ENCODE peak calls at places on chromosomes 12 and 14, in five cellular contexts. O is IMR-90, H is trophoblast cell, G is mesendoderm, N is neuronal stem cell. S is an unnamed sample. For H3K27me3, the result is how much of the 10 kb centered on the place peaks cover.

GRCh38 chr12:120290541-120291312 is 976 bp downstream of the RNU4-2 start:
- DNase-seq in O (no peak), G (peak), H (peak), N (no peak), S (no peak)

GRCh38 chr14:36827861-36828260 is 166.2 kb downstream of the PAX9 start:
- DNase-seq in O (no peak), G (no peak), H (no peak), N (no peak), S (no peak)

GRCh38 chr12:93526786-93527428 is 45.6 kb upstream of the SOCS2 start:
- DNase-seq in G (peak), N (peak), O (peak), H (peak), S (peak)

GRCh38 chr12:93348568-93349435 is 28.9 kb upstream of the NUDT4 start:
- DNase-seq in H (peak), N (no peak), G (no peak), O (no peak), S (no peak)

GRCh38 chr14:91204657-91205056 is 39.8 kb downstream of the GPR68 start:
- DNase-seq in H (no peak), O (no peak), N (no peak), G (no peak), S (no peak)

GRCh38 chr12:123024819-123025391 is 44.4 kb downstream of the ARL6IP4 start:
- DNase-seq in G (no peak), O (peak), H (peak), N (no peak), S (peak)

GRCh38 chr12:26564391-26564790 is 268.6 kb downstream of the ITPR2 start:
- DNase-seq in O (peak), G (no peak), H (no peak), N (no peak), S (no peak)

GRCh38 chr14:85296466-85297210 is 233.3 kb upstream of the FLRT2 start:
- DNase-seq in G (peak), H (no peak), O (peak), N (no peak), S (peak)

GRCh38 chr14:89013098-89013504 is 188.7 kb downstream of the TTC8 start:
- DNase-seq in H (no peak), N (no peak), G (peak), O (peak), S (peak)

GRCh38 chr12:101877816-101878811 is 734 bp downstream of the DRAM1 start:
- DNase-seq in H (peak), N (no peak), O (no peak), G (peak), S (peak)

GRCh38 chr14:94364037-94364436 is 24.4 kb downstream of the SERPINA1 start:
- DNase-seq in O (no peak), H (no peak), G (no peak), N (no peak), S (no peak)

GRCh38 chr14:92922883-92923743 is at the start of gene CHGA:
- DNase-seq in N (peak), G (peak), H (peak), O (peak), S (peak)

GRCh38 chr12:74365178-74365964 is 172.3 kb upstream of the ATXN7L3B start:
- DNase-seq in G (peak), N (no peak), H (peak), O (peak), S (peak)

GRCh38 chr12:116916122-116916521 is 5.4 kb downstream of the FBXW8 start:
- DNase-seq in H (peak), G (peak), O (peak), N (no peak), S (peak)

GRCh38 chr14:89771251-89771650 is 183.3 kb downstream of the EFCAB11 start:
- DNase-seq in N (no peak), G (no peak), O (peak), H (no peak), S (peak)

GRCh38 chr14:47227051-47227600 is 448.3 kb downstream of the MDGA2 start:
- DNase-seq in G (peak), N (no peak), H (no peak), O (no peak), S (peak)

GRCh38 chr14:96410119-96410518 is 18.2 kb downstream of the AK7 start:
- DNase-seq in N (no peak), O (no peak), G (no peak), H (no peak), S (no peak)

GRCh38 chr12:118986043-118986442 is 4.7 kb downstream of the SRRM4 start:
- DNase-seq in N (no peak), H (no peak), O (no peak), G (peak), S (no peak)

GRCh38 chr12:67025543-67026114 is 243.5 kb upstream of the CAND1 start:
- DNase-seq in O (no peak), G (peak), H (peak), N (peak), S (peak)

GRCh38 chr12:64560395-64561301 is 49.6 kb upstream of the RASSF3 start:
- DNase-seq in O (peak), H (peak), N (no peak), G (no peak), S (peak)

GRCh38 chr12:102567031-102567985 is 86.9 kb upstream of the IGF1 start:
- DNase-seq in O (peak), N (no peak), H (peak), G (peak), S (peak)

GRCh38 chr12:4274960-4275868 is 1.7 kb downstream of the CCND2 start:
- DNase-seq in G (no peak), H (no peak), O (peak), N (no peak), S (peak)

GRCh38 chr14:100860556-100861187 is 34.8 kb downstream of the MEG3 start:
- DNase-seq in G (no peak), H (no peak), N (no peak), O (no peak), S (no peak)

GRCh38 chr12:111887916-111888745 is 46.1 kb downstream of the MAPKAPK5 start:
- DNase-seq in O (no peak), N (no peak), H (peak), G (no peak), S (no peak)

GRCh38 chr12:4056910-4057845 is 184.0 kb upstream of the PARP11 start:
- DNase-seq in H (no peak), G (no peak), O (no peak), N (no peak), S (no peak)

GRCh38 chr14:103361868-103362267 is 23.3 kb upstream of the MARK3 start:
- DNase-seq in G (no peak), H (peak), O (peak), N (no peak), S (peak)

GRCh38 chr14:54387328-54387727 is 9.5 kb upstream of the CDKN3 start:
- DNase-seq in G (no peak), N (no peak), H (no peak), O (no peak), S (no peak)

GRCh38 chr14:24130717-24131548 is 474 bp downstream of the FITM1 start:
- DNase-seq in G (no peak), O (no peak), N (no peak), H (no peak), S (no peak)

GRCh38 chr14:24032727-24033418 is 18.9 kb upstream of the CARMIL3 start:
- DNase-seq in G (no peak), H (peak), N (no peak), O (peak), S (peak)

GRCh38 chr14:105473033-105473676 is 1.5 kb upstream of the CRIP2 start:
- DNase-seq in N (no peak), H (peak), O (no peak), G (no peak), S (no peak)

GRCh38 chr12:117151195-117152031 is 38.9 kb downstream of the FBXO21 start:
- DNase-seq in N (peak), O (peak), H (peak), G (peak), S (peak)

GRCh38 chr12:100365411-100365810 is 8.5 kb downstream of the SLC17A8 start:
- DNase-seq in N (no peak), G (no peak), O (no peak), H (no peak), S (no peak)

GRCh38 chr12:125050446-125050845 is 14.8 kb upstream of the AACS start:
- DNase-seq in G (no peak), H (no peak), N (no peak), O (no peak), S (no peak)

GRCh38 chr12:5318874-5319273 is 113.0 kb upstream of the NTF3 start:
- DNase-seq in O (peak), G (no peak), H (peak), N (no peak), S (no peak)

GRCh38 chr12:73892181-73892580 is 645.5 kb upstream of the ATXN7L3B start:
- DNase-seq in G (no peak), O (no peak), H (no peak), N (no peak), S (peak)

GRCh38 chr14:75518625-75519024 is 3.6 kb upstream of the BATF start:
- DNase-seq in N (no peak), H (peak), G (peak), O (no peak), S (no peak)
- H3K4me2 ChIP-seq in N (no peak), H (no peak), G (no peak), O (no peak), S (no peak)

GRCh38 chr12:84480803-84481202 is 431.8 kb downstream of the SLC6A15 start:
- DNase-seq in O (no peak), G (no peak), H (no peak), N (no peak), S (no peak)
- H3K27me3 ChIP-seq in O (under half), G (under half), H (under half), N (under half), S (under half)

DNA sequence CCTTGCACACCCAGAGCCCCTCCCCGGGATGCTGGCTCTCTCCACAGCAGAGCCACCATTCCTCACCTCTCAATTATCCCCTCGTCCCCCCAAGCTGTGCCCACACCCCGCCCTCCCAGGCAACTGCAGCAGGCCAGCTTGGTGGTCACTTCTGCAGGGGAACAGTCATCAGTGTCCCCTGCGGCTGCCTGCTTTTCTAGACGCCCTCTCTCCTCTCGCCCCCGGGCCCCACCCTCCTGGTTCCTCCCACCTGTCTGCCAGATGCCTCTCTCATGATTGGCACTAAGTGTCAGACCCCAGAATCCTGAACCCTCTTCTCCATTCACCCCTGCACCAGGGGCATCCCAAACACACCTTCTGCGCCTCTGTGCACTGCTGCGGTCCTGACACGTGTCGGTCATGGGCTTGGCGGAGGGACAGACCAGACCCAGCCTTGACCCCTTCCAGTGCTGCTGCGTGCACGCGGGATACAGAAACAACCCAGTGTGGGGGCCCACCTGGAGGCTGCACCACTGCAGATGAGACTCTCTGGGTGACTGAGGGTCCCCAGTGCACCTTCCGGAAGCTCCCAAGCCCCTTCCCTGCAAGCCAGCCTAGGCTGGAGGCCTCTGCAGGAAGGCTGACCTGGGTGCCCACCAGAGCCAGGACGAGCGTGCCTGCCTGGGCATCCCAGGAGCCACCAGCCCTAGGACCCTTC is 99.5 kb downstream of the SETD3 start:
- DNase-seq in H (no peak), N (no peak), G (no peak), O (no peak), S (no peak)
- H2BK5ac ChIP-seq in H (no peak), N (no peak), G (no peak), O (no peak), S (no peak)

GRCh38 chr12:25207883-25208282 is 12.8 kb downstream of the ETFRF1 start:
- DNase-seq in H (no peak), N (no peak), G (no peak), O (no peak), S (no peak)
- H3K4me2 ChIP-seq in H (no peak), N (no peak), G (no peak), O (no peak), S (peak)

DNA sequence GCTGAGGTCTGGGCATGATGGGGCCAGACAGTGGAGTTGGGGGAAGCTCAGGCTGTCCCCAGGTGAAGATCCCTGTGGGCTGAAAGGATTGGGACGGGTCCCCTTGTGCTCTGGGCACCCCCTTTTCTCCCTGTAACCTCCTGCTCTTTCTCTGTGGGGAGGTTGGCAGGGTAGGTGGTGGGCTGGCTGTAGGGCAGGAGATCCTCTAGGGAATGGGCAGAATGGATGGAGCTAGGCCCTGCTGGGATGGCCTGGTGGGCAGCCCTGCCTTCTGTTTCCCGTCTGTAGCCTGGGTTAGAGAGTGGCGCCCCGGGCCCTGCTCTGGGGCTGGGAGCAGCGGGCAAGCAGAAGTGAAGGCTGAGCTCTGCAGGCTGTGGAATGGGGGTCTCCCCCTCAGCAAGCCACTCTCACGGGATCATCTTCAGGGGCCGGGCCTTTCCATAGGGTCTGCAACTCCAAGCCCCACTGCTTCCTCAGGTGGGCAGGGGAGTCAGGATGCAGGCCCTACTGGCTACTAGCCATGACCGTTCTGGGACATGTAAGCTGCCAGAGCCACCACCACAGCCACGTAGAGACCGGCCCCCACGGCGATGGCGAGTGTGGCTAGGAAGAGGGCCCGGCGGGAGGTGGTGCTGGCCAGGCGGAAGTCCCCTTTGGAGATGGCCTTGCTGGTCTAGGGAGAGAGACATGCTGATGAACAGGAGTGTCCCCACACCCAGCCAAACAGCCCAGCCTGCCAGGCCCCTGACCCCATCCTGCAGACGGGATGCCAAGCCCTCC is 18.8 kb downstream of the SYNDIG1L start:
- DNase-seq in N (no peak), G (no peak), O (no peak), H (no peak), S (no peak)
- H3K27me3 ChIP-seq in N (under half), G (under half), O (half or more), H (under half), S (half or more)